ENCODE peak calls at places on chromosomes 16 and 17, in ten cellular contexts. R is progenitor cell of endocrine pancreas; P is activated CD8-positive, alpha-beta T cell treated with anti-CD3 and anti-CD28 coated beads for 36 hours; G is breast epithelium; Y is cardiac fibroblast; K is pancreas; X is astrocyte; N is CD8-positive, alpha-beta T cell; F is left lung; L is PC-3. C is an unnamed sample.

GRCh38 chr17:290121-290521 is 62.5 kb downstream of the RPH3AL start:
- DNase-seq in L (no peak), N (no peak), X (no peak), R (no peak), Y (no peak), K (peak; percentile 34), F (peak; percentile 11), P (no peak), G (no peak), C (no peak)

GRCh38 chr16:50547340-50547865 is 793 bp upstream of the NKD1 start:
- DNase-seq in Y (no peak), L (peak; percentile 4), R (peak; percentile 22), X (no peak), K (peak; percentile 70), N (peak; percentile 91), F (peak; percentile 51), P (peak; percentile 72), G (peak; percentile 23), C (peak; percentile 64)

GRCh38 chr17:72423718-72424117 is 302.9 kb downstream of the SOX9 start:
- DNase-seq in Y (no peak), X (no peak), P (no peak), F (no peak), N (no peak), L (no peak), K (no peak), R (no peak), G (no peak), C (no peak)

GRCh38 chr17:72358465-72358864 is 237.6 kb downstream of the SOX9 start:
- DNase-seq in L (peak; percentile 96), G (no peak), R (no peak), X (peak; percentile 92), N (no peak), F (no peak), P (no peak), K (no peak), Y (peak; percentile 85), C (no peak)

GRCh38 chr17:48970865-48971687 is 2.7 kb upstream of the GIP start:
- DNase-seq in K (peak; percentile 25), R (no peak), P (no peak), N (no peak), G (no peak), F (no peak), Y (no peak), X (no peak), L (no peak), C (no peak)

GRCh38 chr17:8176197-8176940 is at the start of gene TMEM107:
- DNase-seq in L (peak; percentile 83), Y (peak; percentile 82), P (peak; percentile 91), X (peak; percentile 57), K (peak; percentile 90), G (peak; percentile 72), N (peak; percentile 86), R (peak; percentile 73), F (peak; percentile 91), C (peak; percentile 77)

GRCh38 chr16:27520982-27521673 is 28.6 kb downstream of the GTF3C1 start:
- DNase-seq in P (no peak), X (peak; percentile 37), L (no peak), G (no peak), Y (peak; percentile 83), R (no peak), K (no peak), F (no peak), N (no peak), C (no peak)

GRCh38 chr16:82629441-82630027 is 2.8 kb downstream of the CDH13 start:
- DNase-seq in L (peak; percentile 88), R (no peak), P (no peak), X (peak; percentile 91), G (no peak), Y (peak; percentile 83), F (no peak), N (no peak), K (no peak), C (no peak)

GRCh38 chr17:68961204-68961893 is 6.2 kb upstream of the ABCA8 start:
- DNase-seq in P (no peak), R (no peak), X (no peak), F (no peak), N (no peak), G (no peak), L (no peak), K (no peak), Y (no peak), C (no peak)

GRCh38 chr17:77836557-77837041 is 121.9 kb upstream of the TNRC6C start:
- DNase-seq in R (no peak), K (no peak), L (peak; percentile 98), X (peak; percentile 84), G (peak; percentile 68), P (peak; percentile 75), N (no peak), F (no peak), Y (peak; percentile 88), C (peak; percentile 34)

GRCh38 chr16:84703671-84704070 is 3.9 kb downstream of the USP10 start:
- DNase-seq in Y (no peak), F (no peak), K (no peak), L (no peak), X (peak; percentile 68), P (no peak), R (no peak), G (no peak), N (no peak), C (no peak)

GRCh38 chr16:79776243-79776884 is 175.8 kb upstream of the MAF start:
- DNase-seq in L (no peak), Y (peak; percentile 60), G (peak; percentile 42), R (no peak), N (no peak), F (no peak), P (no peak), X (peak; percentile 43), K (no peak), C (no peak)

GRCh38 chr17:40532520-40533253 is 31.3 kb upstream of the TNS4 start:
- DNase-seq in N (no peak), Y (no peak), P (no peak), L (no peak), R (no peak), F (peak; percentile 10), X (no peak), K (no peak), G (no peak), C (no peak)

GRCh38 chr16:70430667-70431536 is 8.0 kb downstream of the ST3GAL2 start:
- DNase-seq in L (peak; percentile 12), K (no peak), N (peak; percentile 59), G (no peak), Y (no peak), P (peak; percentile 76), R (no peak), F (peak; percentile 51), X (no peak), C (no peak)

GRCh38 chr16:57544129-57544653 is 1.7 kb downstream of the ADGRG5 start:
- DNase-seq in Y (no peak), P (peak; percentile 46), L (no peak), F (no peak), K (no peak), X (peak; percentile 33), G (peak; percentile 16), R (no peak), N (no peak), C (no peak)

DNA sequence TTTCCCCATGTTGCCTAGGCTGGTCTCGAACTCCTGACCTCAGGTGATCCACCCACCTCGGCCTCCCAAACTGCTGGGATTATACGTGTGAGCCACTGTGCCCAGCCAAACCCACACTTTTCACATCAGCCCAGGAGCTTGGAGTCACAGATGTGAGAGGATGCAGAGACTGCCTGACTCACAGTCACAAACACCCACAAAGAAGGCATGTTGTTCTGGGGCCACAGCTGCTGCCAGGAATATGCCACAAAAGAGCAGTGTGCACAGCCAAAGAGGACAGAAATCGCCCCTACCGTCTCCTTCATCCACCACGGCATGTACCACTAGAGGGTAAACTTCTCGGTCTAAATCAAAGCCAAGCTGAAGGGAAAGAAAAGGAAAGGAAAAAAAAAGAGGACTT is 25.1 kb upstream of the FOXJ1 start:
- DNase-seq in G (no peak), X (peak; percentile 38), L (no peak), F (no peak), N (no peak), K (no peak), R (no peak), P (no peak), Y (peak; percentile 4), C (no peak)
- TF ChIP-seq CTCF in G (no peak), X (no peak), L (no peak), F (no peak), N (no peak), K (no peak), R (no peak), P (no peak), Y (no peak), C (no peak)

GRCh38 chr16:71867934-71868333 is 16.0 kb downstream of the ZNF821 start:
- DNase-seq in N (no peak), K (no peak), F (no peak), X (no peak), Y (no peak), P (no peak), L (no peak), R (no peak), G (no peak), C (no peak)
- TF ChIP-seq CTCF in N (no peak), K (no peak), F (no peak), X (no peak), Y (no peak), P (no peak), L (peak; percentile 9), R (no peak), G (no peak), C (no peak)

GRCh38 chr16:67613808-67614207 is 31.1 kb upstream of the CARMIL2 start:
- DNase-seq in L (peak; percentile 11), P (peak; percentile 51), R (no peak), N (no peak), Y (no peak), K (no peak), X (no peak), G (no peak), F (no peak), C (no peak)
- TF ChIP-seq CTCF in L (peak; percentile 44), P (no peak), R (peak; percentile 28), N (no peak), Y (no peak), K (no peak), X (no peak), G (no peak), F (no peak), C (no peak)

GRCh38 chr17:43530303-43531081 is 15.6 kb downstream of the ETV4 start:
- DNase-seq in G (peak; percentile 79), L (no peak), F (peak; percentile 81), K (peak; percentile 70), R (peak; percentile 92), Y (peak; percentile 84), N (no peak), X (peak; percentile 91), P (no peak), C (no peak)

GRCh38 chr17:43531082-43531378 is 15.1 kb downstream of the ETV4 start:
- DNase-seq in F (no peak), G (no peak), X (no peak), L (no peak), P (no peak), N (no peak), Y (no peak), K (no peak), R (no peak), C (no peak)

GRCh38 chr17:43533699-43534098 is 12.4 kb downstream of the ETV4 start:
- DNase-seq in N (no peak), G (no peak), L (no peak), X (no peak), R (no peak), K (no peak), P (no peak), F (no peak), Y (no peak), C (no peak)

GRCh38 chr17:43531955-43532354 is 14.2 kb downstream of the ETV4 start:
- DNase-seq in R (no peak), P (peak; percentile 13), K (no peak), Y (no peak), L (peak; percentile 33), G (no peak), F (no peak), N (no peak), X (no peak), C (no peak)

GRCh38 chr17:43532581-43532980 is 13.6 kb downstream of the ETV4 start:
- DNase-seq in L (no peak), R (no peak), Y (no peak), X (no peak), K (no peak), N (no peak), G (no peak), F (no peak), P (no peak), C (no peak)
- TF ChIP-seq CTCF in L (no peak), R (no peak), Y (no peak), X (no peak), K (no peak), N (no peak), G (no peak), F (no peak), P (no peak), C (no peak)

C was measured in natural killer cell.